ENCODE peak calls at places on chromosomes 13 and 19, in eight cellular contexts. One of them, this sample, is unnamed.
A peak's percentile ranks its signal among the peaks of the same experiment; 100 is the strongest.

GRCh38 chr13:113393226-113393571 is 29.3 kb upstream of the GRTP1 start:
- DNase-seq in K562: no peak
- DNase-seq in PC-9: no peak
- DNase-seq in pancreas: no peak
- DNase-seq in breast epithelium: no peak
- DNase-seq in cardiac muscle cell: no peak
- DNase-seq in Peyer's patch: peak; percentile 29
- DNase-seq in GM23338: no peak
- DNase-seq in this sample: no peak

GRCh38 chr13:43804461-43805070 is 17.8 kb upstream of the ENOX1 start:
- DNase-seq in K562: peak; percentile 8
- DNase-seq in PC-9: peak; percentile 12
- DNase-seq in pancreas: no peak
- DNase-seq in breast epithelium: no peak
- DNase-seq in cardiac muscle cell: peak; percentile 76
- DNase-seq in Peyer's patch: no peak
- DNase-seq in GM23338: peak; percentile 80
- DNase-seq in this sample: peak; percentile 68

GRCh38 chr19:3359850-3360493 is 6.4 kb upstream of the NFIC start:
- DNase-seq in K562: peak; percentile 80
- DNase-seq in PC-9: no peak
- DNase-seq in pancreas: no peak
- DNase-seq in breast epithelium: no peak
- DNase-seq in cardiac muscle cell: peak; percentile 77
- DNase-seq in Peyer's patch: no peak
- DNase-seq in GM23338: peak; percentile 54
- DNase-seq in this sample: no peak

GRCh38 chr13:110575322-110576069 is 14.0 kb upstream of the RAB20 start:
- DNase-seq in K562: peak; percentile 29
- DNase-seq in PC-9: peak; percentile 29
- DNase-seq in pancreas: no peak
- DNase-seq in breast epithelium: no peak
- DNase-seq in cardiac muscle cell: peak; percentile 11
- DNase-seq in Peyer's patch: no peak
- DNase-seq in GM23338: no peak
- DNase-seq in this sample: no peak

GRCh38 chr13:19089315-19089714 is 92.3 kb downstream of the TUBA3C start:
- DNase-seq in K562: peak; percentile 21
- DNase-seq in PC-9: peak; percentile 2
- DNase-seq in pancreas: no peak
- DNase-seq in breast epithelium: no peak
- DNase-seq in cardiac muscle cell: no peak
- DNase-seq in Peyer's patch: no peak
- DNase-seq in GM23338: no peak
- DNase-seq in this sample: no peak

GRCh38 chr19:18589380-18590272 is 1.0 kb downstream of the REX1BD start:
- DNase-seq in K562: peak; percentile 65
- DNase-seq in PC-9: peak; percentile 70
- DNase-seq in pancreas: peak; percentile 78
- DNase-seq in breast epithelium: peak; percentile 61
- DNase-seq in cardiac muscle cell: peak; percentile 81
- DNase-seq in Peyer's patch: peak; percentile 84
- DNase-seq in GM23338: peak; percentile 88
- DNase-seq in this sample: peak; percentile 40

GRCh38 chr19:49639401-49640112 is 386 bp downstream of the RRAS start:
- DNase-seq in K562: no peak
- DNase-seq in PC-9: no peak
- DNase-seq in pancreas: peak; percentile 62
- DNase-seq in breast epithelium: peak; percentile 50
- DNase-seq in cardiac muscle cell: no peak
- DNase-seq in Peyer's patch: no peak
- DNase-seq in GM23338: peak; percentile 21
- DNase-seq in this sample: no peak

GRCh38 chr13:90091611-90092010 is 1255.9 kb upstream of the MIR17HG start:
- DNase-seq in K562: no peak
- DNase-seq in PC-9: no peak
- DNase-seq in pancreas: no peak
- DNase-seq in breast epithelium: no peak
- DNase-seq in cardiac muscle cell: no peak
- DNase-seq in Peyer's patch: no peak
- DNase-seq in GM23338: no peak
- DNase-seq in this sample: no peak

GRCh38 chr19:41928221-41928683 is at the start of gene ERFL:
- DNase-seq in K562: peak; percentile 78
- DNase-seq in PC-9: peak; percentile 39
- DNase-seq in pancreas: no peak
- DNase-seq in breast epithelium: no peak
- DNase-seq in cardiac muscle cell: no peak
- DNase-seq in Peyer's patch: no peak
- DNase-seq in GM23338: peak; percentile 50
- DNase-seq in this sample: no peak

GRCh38 chr13:45678282-45678681 is 23.8 kb upstream of the CBY2 start:
- DNase-seq in K562: no peak
- DNase-seq in PC-9: no peak
- DNase-seq in pancreas: no peak
- DNase-seq in breast epithelium: no peak
- DNase-seq in cardiac muscle cell: no peak
- DNase-seq in Peyer's patch: no peak
- DNase-seq in GM23338: peak; percentile 75
- DNase-seq in this sample: no peak

GRCh38 chr13:27868639-27869435 is 51.0 kb upstream of the PDX1 start:
- DNase-seq in K562: no peak
- DNase-seq in PC-9: no peak
- DNase-seq in pancreas: no peak
- DNase-seq in breast epithelium: no peak
- DNase-seq in cardiac muscle cell: peak; percentile 6
- DNase-seq in Peyer's patch: no peak
- DNase-seq in GM23338: peak; percentile 56
- DNase-seq in this sample: no peak

GRCh38 chr19:3248728-3249315 is 24.4 kb downstream of the CELF5 start:
- DNase-seq in K562: no peak
- DNase-seq in PC-9: no peak
- DNase-seq in pancreas: no peak
- DNase-seq in breast epithelium: no peak
- DNase-seq in cardiac muscle cell: no peak
- DNase-seq in Peyer's patch: no peak
- DNase-seq in GM23338: no peak
- DNase-seq in this sample: no peak

GRCh38 chr13:52665325-52665724 is 12.7 kb downstream of the SUGT1 start:
- DNase-seq in K562: peak; percentile 8
- DNase-seq in PC-9: no peak
- DNase-seq in pancreas: no peak
- DNase-seq in breast epithelium: no peak
- DNase-seq in cardiac muscle cell: peak; percentile 9
- DNase-seq in Peyer's patch: no peak
- DNase-seq in GM23338: peak; percentile 50
- DNase-seq in this sample: no peak

GRCh38 chr13:95155093-95155492 is 146.2 kb downstream of the ABCC4 start:
- DNase-seq in K562: no peak
- DNase-seq in PC-9: no peak
- DNase-seq in pancreas: no peak
- DNase-seq in breast epithelium: no peak
- DNase-seq in cardiac muscle cell: no peak
- DNase-seq in Peyer's patch: no peak
- DNase-seq in GM23338: no peak
- DNase-seq in this sample: peak; percentile 25

GRCh38 chr19:39517432-39517831 is 2.5 kb downstream of the SELENOV start:
- DNase-seq in K562: no peak
- DNase-seq in PC-9: no peak
- DNase-seq in pancreas: no peak
- DNase-seq in breast epithelium: no peak
- DNase-seq in cardiac muscle cell: no peak
- DNase-seq in Peyer's patch: no peak
- DNase-seq in GM23338: no peak
- DNase-seq in this sample: no peak

GRCh38 chr19:13103961-13104847 is 1.5 kb upstream of the LYL1 start:
- DNase-seq in K562: peak; percentile 71
- DNase-seq in PC-9: no peak
- DNase-seq in pancreas: no peak
- DNase-seq in breast epithelium: no peak
- DNase-seq in cardiac muscle cell: peak; percentile 28
- DNase-seq in Peyer's patch: peak; percentile 67
- DNase-seq in GM23338: peak; percentile 81
- DNase-seq in this sample: no peak

GRCh38 chr19:49106648-49107135 is 7.5 kb upstream of the LIN7B start:
- DNase-seq in K562: no peak
- DNase-seq in PC-9: peak; percentile 50
- DNase-seq in pancreas: peak; percentile 67
- DNase-seq in breast epithelium: no peak
- DNase-seq in cardiac muscle cell: peak; percentile 67
- DNase-seq in Peyer's patch: peak; percentile 80
- DNase-seq in GM23338: peak; percentile 81
- DNase-seq in this sample: peak; percentile 76

GRCh38 chr13:98972059-98972458 is 5.8 kb downstream of the DOCK9 start:
- DNase-seq in K562: no peak
- DNase-seq in PC-9: no peak
- DNase-seq in pancreas: no peak
- DNase-seq in breast epithelium: no peak
- DNase-seq in cardiac muscle cell: no peak
- DNase-seq in Peyer's patch: no peak
- DNase-seq in GM23338: no peak
- DNase-seq in this sample: no peak

GRCh38 chr13:112657850-112658445 is 31.9 kb upstream of the ATP11A start:
- DNase-seq in K562: no peak
- DNase-seq in PC-9: peak; percentile 66
- DNase-seq in pancreas: no peak
- DNase-seq in breast epithelium: peak; percentile 40
- DNase-seq in cardiac muscle cell: no peak
- DNase-seq in Peyer's patch: no peak
- DNase-seq in GM23338: no peak
- DNase-seq in this sample: peak; percentile 81

GRCh38 chr13:59478908-59479307 is 684.8 kb downstream of the DIAPH3 start:
- DNase-seq in K562: no peak
- DNase-seq in PC-9: no peak
- DNase-seq in pancreas: no peak
- DNase-seq in breast epithelium: no peak
- DNase-seq in cardiac muscle cell: no peak
- DNase-seq in Peyer's patch: no peak
- DNase-seq in GM23338: peak; percentile 29
- DNase-seq in this sample: no peak
- H3K27ac ChIP-seq in K562: no peak overlapping the region
- H3K27ac ChIP-seq in PC-9: no peak overlapping the region
- H3K27ac ChIP-seq in pancreas: no peak overlapping the region
- H3K27ac ChIP-seq in breast epithelium: no peak overlapping the region
- H3K27ac ChIP-seq in cardiac muscle cell: no peak overlapping the region
- H3K27ac ChIP-seq in Peyer's patch: no peak overlapping the region
- H3K27ac ChIP-seq in GM23338: peak overlapping the region; percentile 75
- H3K27ac ChIP-seq in this sample: no peak overlapping the region

GRCh38 chr19:58520257-58520599 is 618 bp upstream of the ZBTB45 start:
- DNase-seq in K562: no peak
- DNase-seq in PC-9: no peak
- DNase-seq in pancreas: no peak
- DNase-seq in breast epithelium: no peak
- DNase-seq in cardiac muscle cell: no peak
- DNase-seq in Peyer's patch: no peak
- DNase-seq in GM23338: no peak
- DNase-seq in this sample: no peak
- H3K4me1 ChIP-seq in K562: peaks cover 9% of the 10 kb centered on the region
- H3K4me1 ChIP-seq in PC-9: peaks cover 10% of the 10 kb centered on the region
- H3K4me1 ChIP-seq in pancreas: peaks cover 6% of the 10 kb centered on the region
- H3K4me1 ChIP-seq in breast epithelium: peaks cover 16% of the 10 kb centered on the region
- H3K4me1 ChIP-seq in cardiac muscle cell: peaks cover 15% of the 10 kb centered on the region
- H3K4me1 ChIP-seq in Peyer's patch: peaks cover 11% of the 10 kb centered on the region
- H3K4me1 ChIP-seq in GM23338: peaks cover 32% of the 10 kb centered on the region
- H3K4me1 ChIP-seq in this sample: no peaks in the 10 kb centered on the region

DNA sequence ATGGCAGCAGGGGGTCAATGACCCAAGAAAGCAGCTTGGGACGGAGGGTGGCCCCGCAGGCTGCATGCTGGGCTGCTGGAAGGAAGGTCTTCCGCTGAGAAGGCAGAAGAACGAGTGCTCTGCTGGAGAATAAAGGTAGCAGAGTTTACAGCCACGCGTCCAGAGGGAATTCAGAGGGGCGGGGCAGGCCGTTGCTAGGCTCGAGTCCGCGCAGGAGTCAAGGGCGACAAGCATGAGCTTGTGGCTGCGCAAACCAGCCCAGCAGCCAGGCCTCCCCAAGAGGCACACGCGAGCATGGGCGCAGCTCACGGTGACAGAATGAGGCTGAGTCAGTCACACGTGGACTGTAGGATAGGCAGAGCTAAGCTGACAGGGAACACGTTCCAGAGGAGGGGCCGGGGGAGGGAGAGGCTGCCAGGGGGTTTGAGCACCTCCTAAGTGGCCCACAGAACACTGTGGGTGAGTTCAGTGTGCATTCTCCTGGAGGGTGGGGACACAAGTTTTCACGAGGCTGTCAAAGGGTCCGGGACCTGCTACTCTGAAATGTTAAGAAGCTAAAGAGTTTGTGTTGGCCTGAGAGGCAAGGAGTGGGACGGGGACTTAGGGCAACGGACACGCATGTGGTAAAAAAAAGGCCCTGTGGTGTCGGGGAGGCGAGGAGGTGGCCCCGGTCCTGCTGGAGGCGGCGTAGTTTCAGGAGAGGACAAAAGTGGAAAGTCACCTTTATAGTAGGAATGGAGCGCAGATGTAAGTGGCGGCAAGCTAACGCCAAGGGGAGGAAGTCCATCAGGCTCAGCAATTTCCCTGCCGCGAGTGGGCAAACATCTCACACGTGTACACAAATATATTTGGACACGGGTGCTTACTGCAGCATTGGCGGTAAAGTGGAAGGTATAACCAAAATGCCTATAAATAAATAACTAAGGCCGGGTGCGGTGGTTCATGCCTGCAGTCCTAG is 17.7 kb downstream of the RFX2 start:
- DNase-seq in K562: peak; percentile 79
- DNase-seq in PC-9: peak; percentile 83
- DNase-seq in pancreas: peak; percentile 74
- DNase-seq in breast epithelium: peak; percentile 88
- DNase-seq in cardiac muscle cell: peak; percentile 78
- DNase-seq in Peyer's patch: peak; percentile 91
- DNase-seq in GM23338: peak; percentile 85
- DNase-seq in this sample: peak; percentile 95
- TF ChIP-seq CTCF in K562: peak; percentile 26
- TF ChIP-seq CTCF in PC-9: no peak
- TF ChIP-seq CTCF in pancreas: no peak
- TF ChIP-seq CTCF in breast epithelium: peak; percentile 35
- TF ChIP-seq CTCF in cardiac muscle cell: no peak
- TF ChIP-seq CTCF in Peyer's patch: peak; percentile 51
- TF ChIP-seq CTCF in GM23338: no peak
- TF ChIP-seq CTCF in this sample: peak; percentile 43

DNA sequence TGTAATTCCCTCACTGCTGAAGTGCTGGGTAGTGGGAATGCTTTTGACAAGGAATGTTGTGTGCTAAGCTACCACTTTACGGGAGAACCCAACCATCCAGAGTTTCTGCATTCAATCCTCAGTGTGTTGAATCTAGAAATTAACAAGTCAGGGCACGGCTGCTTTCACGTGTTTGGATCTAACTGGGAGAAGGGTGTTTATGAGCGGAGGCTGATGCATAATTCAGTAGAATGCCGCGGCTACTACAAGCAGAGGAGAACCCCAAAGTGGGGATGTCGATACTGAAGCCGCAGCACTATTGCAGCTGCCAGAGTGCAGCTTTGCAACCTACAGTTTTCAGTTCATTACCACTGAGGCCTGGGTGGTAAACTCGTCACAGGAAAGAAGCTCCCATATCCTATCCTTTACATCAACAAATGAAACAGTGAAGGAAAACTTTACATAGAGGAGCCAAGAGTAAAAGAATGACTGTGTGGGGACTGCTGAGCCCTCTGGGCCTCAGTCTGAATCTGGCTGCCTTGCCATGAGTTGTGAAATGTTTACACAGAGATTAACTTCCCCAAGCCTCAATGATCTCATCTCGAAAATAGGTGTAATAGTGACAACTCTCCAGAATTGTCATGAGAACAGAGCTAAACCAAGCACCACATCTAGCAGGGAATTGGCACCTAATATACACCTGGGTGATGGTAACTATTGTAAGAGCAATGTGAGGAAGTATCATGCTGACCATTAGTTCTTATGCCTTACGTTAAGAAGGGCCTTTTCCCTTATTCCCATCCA is 531.7 kb downstream of the MYO16 start:
- DNase-seq in K562: no peak
- DNase-seq in PC-9: no peak
- DNase-seq in pancreas: no peak
- DNase-seq in breast epithelium: no peak
- DNase-seq in cardiac muscle cell: no peak
- DNase-seq in Peyer's patch: no peak
- DNase-seq in GM23338: no peak
- DNase-seq in this sample: peak; percentile 76
- H3K27ac ChIP-seq in K562: no peak overlapping the region
- H3K27ac ChIP-seq in PC-9: no peak overlapping the region
- H3K27ac ChIP-seq in pancreas: no peak overlapping the region
- H3K27ac ChIP-seq in breast epithelium: no peak overlapping the region
- H3K27ac ChIP-seq in cardiac muscle cell: no peak overlapping the region
- H3K27ac ChIP-seq in Peyer's patch: no peak overlapping the region
- H3K27ac ChIP-seq in GM23338: no peak overlapping the region
- H3K27ac ChIP-seq in this sample: peak overlapping the region; percentile 91

This sample was measured in foreskin keratinocyte.